ENCODE peak calls at places on chromosomes 2 and 18, in seven cellular contexts. T, F, S, O, C, I and P are unnamed samples.

GRCh38 chr2:71749671-71750101 is 296.3 kb downstream of the DYSF start:
- DNase-seq in T (no peak), F (peak; percentile 34), S (no peak), O (no peak), C (no peak), I (no peak), P (no peak)

GRCh38 chr2:33411765-33412164 is 64.7 kb upstream of the RASGRP3 start:
- DNase-seq in T (no peak), F (no peak), S (no peak), O (peak; percentile 83), C (no peak), I (no peak), P (no peak)

GRCh38 chr2:229586746-229587705 is 127.3 kb downstream of the DNER start:
- DNase-seq in T (peak; percentile 75), F (peak; percentile 85), S (peak; percentile 91), O (peak; percentile 81), C (peak; percentile 1), I (peak; percentile 92), P (peak; percentile 27)

GRCh38 chr2:108413731-108414130 is 35.3 kb upstream of the GCC2 start:
- DNase-seq in T (no peak), F (no peak), S (no peak), O (no peak), C (no peak), I (no peak), P (no peak)

GRCh38 chr2:107062173-107062572 is 176.2 kb upstream of the ST6GAL2 start:
- DNase-seq in T (peak; percentile 69), F (no peak), S (no peak), O (no peak), C (no peak), I (peak; percentile 38), P (no peak)

GRCh38 chr2:33491685-33492084 is 15.2 kb downstream of the RASGRP3 start:
- DNase-seq in T (no peak), F (peak; percentile 32), S (peak; percentile 52), O (no peak), C (no peak), I (peak; percentile 54), P (no peak)

GRCh38 chr2:100380681-100381080 is 36.8 kb downstream of the CHST10 start:
- DNase-seq in T (no peak), F (no peak), S (peak; percentile 39), O (no peak), C (no peak), I (no peak), P (no peak)

GRCh38 chr2:7333970-7334493 is 416.8 kb downstream of the RNF144A start:
- DNase-seq in T (no peak), F (no peak), S (no peak), O (no peak), C (no peak), I (no peak), P (no peak)

GRCh38 chr2:240579771-240580614 is 6.5 kb upstream of the CAPN10 start:
- DNase-seq in T (peak; percentile 84), F (no peak), S (peak; percentile 74), O (peak; percentile 59), C (peak; percentile 95), I (peak; percentile 52), P (no peak)

GRCh38 chr2:71458413-71459083 is 5.2 kb downstream of the DYSF start:
- DNase-seq in T (no peak), F (no peak), S (peak; percentile 29), O (peak; percentile 58), C (no peak), I (no peak), P (no peak)

GRCh38 chr2:10385501-10385900 is 62.6 kb downstream of the ODC1 start:
- DNase-seq in T (no peak), F (no peak), S (no peak), O (no peak), C (no peak), I (peak; percentile 57), P (no peak)
- TF ChIP-seq CTCF in T (no peak), F (no peak), S (no peak), O (no peak), C (no peak), I (no peak), P (no peak)

DNA sequence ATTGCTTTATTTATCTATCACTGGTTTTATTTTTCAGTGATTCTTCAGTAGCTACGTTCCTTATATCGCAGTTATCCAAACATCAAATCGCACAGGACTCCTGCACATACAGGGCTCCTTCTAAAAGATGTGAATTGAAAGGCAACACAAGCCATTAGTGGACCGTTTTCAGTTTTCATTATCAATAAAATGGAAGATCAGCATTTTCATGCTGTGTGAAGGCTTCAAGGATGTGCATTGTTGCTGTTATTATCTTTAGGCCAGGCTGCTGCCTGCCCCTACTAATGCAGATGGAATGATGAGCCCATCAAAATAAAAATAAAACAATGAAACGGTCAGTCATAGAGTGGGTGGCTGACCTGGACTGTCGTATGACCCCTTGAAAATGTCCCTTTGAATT is 33.0 kb downstream of the ITGB6 start:
- DNase-seq in T (no peak), F (no peak), S (no peak), O (no peak), C (no peak), I (no peak), P (no peak)
- TF ChIP-seq CTCF in T (no peak), F (no peak), S (no peak), O (no peak), C (no peak), I (no peak), P (no peak)

GRCh38 chr18:80034068-80034851 is at the start of gene RBFA:
- DNase-seq in T (peak; percentile 100), F (peak; percentile 100), S (peak; percentile 100), O (peak; percentile 96), C (peak; percentile 100), I (peak; percentile 100), P (peak; percentile 99)
- TF ChIP-seq CTCF in T (peak; percentile 50), F (no peak), S (peak; percentile 48), O (peak; percentile 57), C (no peak), I (peak; percentile 56), P (peak; percentile 52)

DNA sequence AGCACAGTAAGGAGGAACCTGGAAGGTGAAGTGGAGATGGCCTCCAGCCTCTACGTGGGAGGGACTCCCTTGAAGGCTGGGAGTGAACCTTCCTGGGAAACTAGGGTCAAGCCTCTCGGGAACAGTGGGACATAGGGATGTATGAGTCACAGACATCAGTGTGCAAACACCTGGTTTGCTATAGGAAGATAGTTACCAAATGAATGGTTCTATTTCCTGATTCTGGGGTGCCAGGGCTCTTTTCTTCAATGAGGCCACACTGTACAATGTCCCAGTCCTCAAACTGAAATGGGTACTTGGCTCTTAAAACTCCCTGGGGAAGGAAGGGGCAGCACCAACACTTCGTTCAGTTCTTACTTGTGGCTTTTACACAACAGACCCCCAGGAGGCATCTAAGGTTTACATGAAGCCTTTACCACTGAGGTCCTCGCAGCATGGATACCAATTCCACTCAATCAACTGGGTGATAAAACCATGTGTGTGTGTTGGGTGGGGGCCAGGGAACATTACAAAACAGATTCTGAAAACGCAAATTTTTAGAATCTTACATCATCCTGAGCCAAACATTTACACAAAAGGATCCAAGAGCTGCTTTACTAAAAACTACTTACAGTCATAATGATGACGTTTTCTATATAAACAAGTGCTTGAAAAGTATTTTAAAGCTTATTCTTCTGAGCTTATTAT is 10.4 kb downstream of the ERFE start:
- DNase-seq in T (no peak), F (no peak), S (no peak), O (peak; percentile 94), C (no peak), I (no peak), P (no peak)
- TF ChIP-seq CTCF in T (no peak), F (no peak), S (no peak), O (no peak), C (no peak), I (no peak), P (no peak)

DNA sequence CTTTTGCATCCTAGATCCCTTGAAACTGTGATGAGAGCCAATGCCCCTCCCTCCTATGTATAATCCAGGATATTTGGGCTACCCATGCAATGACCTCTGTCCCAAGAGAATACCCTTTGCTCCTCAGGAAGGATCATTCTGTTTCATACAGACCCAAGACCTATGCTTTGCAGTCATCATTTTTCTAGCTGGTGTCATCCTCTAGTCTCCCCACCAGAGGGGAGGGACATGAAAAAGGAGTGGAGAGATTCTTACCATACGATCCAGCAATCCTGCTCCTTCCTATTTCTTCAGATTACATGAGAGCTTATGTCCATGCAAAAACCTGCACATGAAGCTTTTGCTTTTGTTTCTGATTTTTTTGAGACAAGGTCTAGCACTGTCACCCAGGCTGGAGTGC is 13.8 kb upstream of the GIGYF2 start:
- DNase-seq in T (no peak), F (no peak), S (no peak), O (no peak), C (no peak), I (no peak), P (no peak)
- TF ChIP-seq CTCF in T (no peak), F (no peak), S (no peak), O (peak; percentile 18), C (no peak), I (no peak), P (no peak)

GRCh38 chr18:51134721-51135120 is 62.8 kb downstream of the MEX3C start:
- DNase-seq in T (no peak), F (no peak), S (no peak), O (no peak), C (no peak), I (no peak), P (no peak)
- TF ChIP-seq CTCF in T (no peak), F (no peak), S (no peak), O (no peak), C (no peak), I (no peak), P (no peak)

GRCh38 chr2:17148298-17149228 is 369.7 kb downstream of the RAD51AP2 start:
- DNase-seq in T (no peak), F (peak; percentile 36), S (peak; percentile 56), O (peak; percentile 18), C (peak; percentile 22), I (peak; percentile 63), P (no peak)
- TF ChIP-seq CTCF in T (no peak), F (peak; percentile 39), S (peak; percentile 60), O (peak; percentile 88), C (no peak), I (peak; percentile 69), P (peak; percentile 29)

GRCh38 chr18:58392336-58393000 is 236.4 kb downstream of the ALPK2 start:
- DNase-seq in T (no peak), F (no peak), S (no peak), O (peak; percentile 19), C (no peak), I (peak; percentile 32), P (no peak)

GRCh38 chr18:58393295-58393694 is 235.6 kb downstream of the ALPK2 start:
- DNase-seq in T (no peak), F (no peak), S (no peak), O (no peak), C (no peak), I (no peak), P (no peak)

GRCh38 chr18:58390399-58390798 is 238.5 kb downstream of the ALPK2 start:
- DNase-seq in T (no peak), F (peak; percentile 54), S (no peak), O (no peak), C (no peak), I (no peak), P (no peak)

GRCh38 chr18:58391113-58391892 is 237.6 kb downstream of the ALPK2 start:
- DNase-seq in T (no peak), F (no peak), S (no peak), O (no peak), C (no peak), I (no peak), P (no peak)

GRCh38 chr18:58391932-58392331 is 237.0 kb downstream of the ALPK2 start:
- DNase-seq in T (no peak), F (no peak), S (no peak), O (no peak), C (no peak), I (peak; percentile 33), P (no peak)
- TF ChIP-seq CTCF in T (no peak), F (peak; percentile 8), S (peak; percentile 52), O (no peak), C (no peak), I (peak; percentile 42), P (no peak)

GRCh38 chr18:35029770-35030169 is 11.4 kb upstream of the MAPRE2 start:
- DNase-seq in T (no peak), F (no peak), S (no peak), O (no peak), C (no peak), I (no peak), P (no peak)
- TF ChIP-seq CTCF in T (no peak), F (no peak), S (no peak), O (no peak), C (no peak), I (no peak), P (peak; percentile 51)